ENCODE peak calls at places on chromosomes 5 and 9, in eight cellular contexts. One of them, this sample, is unnamed.

GRCh38 chr9:124761710-124762109 is 9.4 kb downstream of the NR6A1 start:
- DNase-seq in AG04450: no peak
- DNase-seq in left ventricle myocardium inferior: no peak
- DNase-seq in PC-9: no peak
- DNase-seq in ovary: no peak
- DNase-seq in GM12865: no peak
- DNase-seq in Peyer's patch: no peak
- DNase-seq in A549: no peak
- DNase-seq in this sample: no peak

GRCh38 chr9:124840300-124840833 is 12.9 kb upstream of the WDR38 start:
- DNase-seq in AG04450: no peak
- DNase-seq in left ventricle myocardium inferior: no peak
- DNase-seq in PC-9: no peak
- DNase-seq in ovary: no peak
- DNase-seq in GM12865: no peak
- DNase-seq in Peyer's patch: no peak
- DNase-seq in A549: no peak
- DNase-seq in this sample: no peak

GRCh38 chr9:105205787-105206511 is 38.5 kb upstream of the SLC44A1 start:
- DNase-seq in AG04450: peak; percentile 73
- DNase-seq in left ventricle myocardium inferior: peak; percentile 41
- DNase-seq in PC-9: no peak
- DNase-seq in ovary: peak; percentile 62
- DNase-seq in GM12865: no peak
- DNase-seq in Peyer's patch: peak; percentile 66
- DNase-seq in A549: no peak
- DNase-seq in this sample: no peak

GRCh38 chr5:135696317-135696716 is 117.5 kb upstream of the CXCL14 start:
- DNase-seq in AG04450: no peak
- DNase-seq in left ventricle myocardium inferior: no peak
- DNase-seq in PC-9: no peak
- DNase-seq in ovary: no peak
- DNase-seq in GM12865: no peak
- DNase-seq in Peyer's patch: no peak
- DNase-seq in A549: no peak
- DNase-seq in this sample: no peak

GRCh38 chr5:174614500-174615135 is 109.8 kb upstream of the MSX2 start:
- DNase-seq in AG04450: no peak
- DNase-seq in left ventricle myocardium inferior: no peak
- DNase-seq in PC-9: no peak
- DNase-seq in ovary: no peak
- DNase-seq in GM12865: no peak
- DNase-seq in Peyer's patch: no peak
- DNase-seq in A549: no peak
- DNase-seq in this sample: no peak

GRCh38 chr5:76083555-76084495 is 642 bp downstream of the SV2C start:
- DNase-seq in AG04450: no peak
- DNase-seq in left ventricle myocardium inferior: no peak
- DNase-seq in PC-9: no peak
- DNase-seq in ovary: no peak
- DNase-seq in GM12865: no peak
- DNase-seq in Peyer's patch: no peak
- DNase-seq in A549: no peak
- DNase-seq in this sample: no peak

GRCh38 chr5:74538206-74538661 is 102.3 kb downstream of the ENC1 start:
- DNase-seq in AG04450: peak; percentile 64
- DNase-seq in left ventricle myocardium inferior: peak; percentile 72
- DNase-seq in PC-9: peak; percentile 45
- DNase-seq in ovary: no peak
- DNase-seq in GM12865: no peak
- DNase-seq in Peyer's patch: peak; percentile 57
- DNase-seq in A549: no peak
- DNase-seq in this sample: peak; percentile 61

GRCh38 chr9:113742878-113743277 is 133.2 kb upstream of the ZNF618 start:
- DNase-seq in AG04450: no peak
- DNase-seq in left ventricle myocardium inferior: no peak
- DNase-seq in PC-9: no peak
- DNase-seq in ovary: no peak
- DNase-seq in GM12865: no peak
- DNase-seq in Peyer's patch: no peak
- DNase-seq in A549: no peak
- DNase-seq in this sample: no peak

GRCh38 chr5:31124906-31125305 is 68.6 kb upstream of the CDH6 start:
- DNase-seq in AG04450: no peak
- DNase-seq in left ventricle myocardium inferior: no peak
- DNase-seq in PC-9: no peak
- DNase-seq in ovary: no peak
- DNase-seq in GM12865: no peak
- DNase-seq in Peyer's patch: no peak
- DNase-seq in A549: no peak
- DNase-seq in this sample: no peak

GRCh38 chr9:76426807-76427419 is 32.1 kb upstream of the GCNT1 start:
- DNase-seq in AG04450: no peak
- DNase-seq in left ventricle myocardium inferior: no peak
- DNase-seq in PC-9: no peak
- DNase-seq in ovary: no peak
- DNase-seq in GM12865: no peak
- DNase-seq in Peyer's patch: no peak
- DNase-seq in A549: no peak
- DNase-seq in this sample: no peak

GRCh38 chr9:117757566-117757965 is 53.4 kb downstream of the TLR4 start:
- DNase-seq in AG04450: no peak
- DNase-seq in left ventricle myocardium inferior: no peak
- DNase-seq in PC-9: no peak
- DNase-seq in ovary: no peak
- DNase-seq in GM12865: no peak
- DNase-seq in Peyer's patch: no peak
- DNase-seq in A549: no peak
- DNase-seq in this sample: no peak

GRCh38 chr5:177369050-177369912 is 11.6 kb downstream of the RGS14 start:
- DNase-seq in AG04450: no peak
- DNase-seq in left ventricle myocardium inferior: no peak
- DNase-seq in PC-9: no peak
- DNase-seq in ovary: no peak
- DNase-seq in GM12865: peak; percentile 46
- DNase-seq in Peyer's patch: no peak
- DNase-seq in A549: peak; percentile 86
- DNase-seq in this sample: no peak

GRCh38 chr5:167585184-167585583 is 706.3 kb upstream of the WWC1 start:
- DNase-seq in AG04450: no peak
- DNase-seq in left ventricle myocardium inferior: no peak
- DNase-seq in PC-9: no peak
- DNase-seq in ovary: no peak
- DNase-seq in GM12865: no peak
- DNase-seq in Peyer's patch: no peak
- DNase-seq in A549: no peak
- DNase-seq in this sample: no peak

GRCh38 chr5:167580608-167581007 is 710.8 kb upstream of the WWC1 start:
- DNase-seq in AG04450: no peak
- DNase-seq in left ventricle myocardium inferior: no peak
- DNase-seq in PC-9: no peak
- DNase-seq in ovary: no peak
- DNase-seq in GM12865: no peak
- DNase-seq in Peyer's patch: no peak
- DNase-seq in A549: no peak
- DNase-seq in this sample: no peak

GRCh38 chr5:167579701-167580045 is 711.8 kb upstream of the WWC1 start:
- DNase-seq in AG04450: peak; percentile 2
- DNase-seq in left ventricle myocardium inferior: no peak
- DNase-seq in PC-9: no peak
- DNase-seq in ovary: no peak
- DNase-seq in GM12865: no peak
- DNase-seq in Peyer's patch: no peak
- DNase-seq in A549: no peak
- DNase-seq in this sample: no peak

GRCh38 chr5:167582916-167583315 is 708.5 kb upstream of the WWC1 start:
- DNase-seq in AG04450: no peak
- DNase-seq in left ventricle myocardium inferior: no peak
- DNase-seq in PC-9: no peak
- DNase-seq in ovary: no peak
- DNase-seq in GM12865: no peak
- DNase-seq in Peyer's patch: no peak
- DNase-seq in A549: no peak
- DNase-seq in this sample: no peak

GRCh38 chr5:167582263-167582662 is 709.2 kb upstream of the WWC1 start:
- DNase-seq in AG04450: no peak
- DNase-seq in left ventricle myocardium inferior: no peak
- DNase-seq in PC-9: no peak
- DNase-seq in ovary: no peak
- DNase-seq in GM12865: no peak
- DNase-seq in Peyer's patch: no peak
- DNase-seq in A549: peak; percentile 31
- DNase-seq in this sample: no peak
- TF ChIP-seq CTCF in AG04450: peak; percentile 21
- TF ChIP-seq CTCF in left ventricle myocardium inferior: peak; percentile 27
- TF ChIP-seq CTCF in PC-9: peak; percentile 54
- TF ChIP-seq CTCF in ovary: no peak
- TF ChIP-seq CTCF in GM12865: no peak
- TF ChIP-seq CTCF in Peyer's patch: no peak
- TF ChIP-seq CTCF in A549: peak; percentile 71
- TF ChIP-seq CTCF in this sample: no peak

DNA sequence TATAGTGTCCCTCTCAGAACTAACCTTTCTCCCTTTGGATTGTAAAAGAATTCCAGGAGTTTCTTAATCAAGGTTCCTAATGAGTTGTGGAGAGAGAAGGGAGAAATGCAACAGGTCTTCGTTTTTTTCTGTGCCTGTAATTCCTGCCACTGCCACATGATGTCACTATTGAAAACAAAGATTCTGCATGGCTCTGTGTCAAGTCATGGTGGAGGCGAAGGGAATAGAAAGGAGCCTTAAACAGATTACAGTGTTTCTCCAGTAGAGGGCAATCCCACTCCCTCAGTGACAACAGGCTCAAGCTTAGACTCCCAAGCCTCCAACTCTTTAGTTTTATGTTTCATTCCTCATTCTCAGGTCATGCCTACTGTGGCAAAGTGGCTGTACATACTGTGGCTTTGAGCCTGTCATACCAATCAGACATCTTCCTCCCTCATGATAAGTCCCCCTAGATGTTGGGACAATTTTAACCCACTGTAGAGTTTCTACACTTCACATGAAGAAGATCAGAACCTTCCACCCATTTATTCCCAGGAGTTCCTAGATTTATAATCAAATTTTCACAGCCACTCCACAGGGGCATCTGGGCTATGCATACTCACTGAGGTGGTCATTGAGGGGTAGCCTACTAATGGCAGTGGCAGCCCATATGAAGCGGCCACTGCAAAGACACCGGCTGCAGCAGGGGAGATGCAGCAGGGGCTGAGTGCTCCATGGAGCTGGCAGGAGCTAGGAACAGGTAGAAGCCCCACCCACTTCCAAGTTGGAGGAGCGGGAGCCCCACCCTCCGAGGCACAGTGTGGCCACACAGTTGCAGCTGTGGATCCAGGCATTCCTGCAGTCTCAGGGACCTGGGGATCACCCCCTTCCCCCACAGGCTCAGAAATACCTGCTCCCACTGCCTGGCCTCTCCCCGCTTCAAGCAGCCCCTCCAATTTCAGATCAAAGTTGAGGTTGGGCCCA is 97.4 kb upstream of the TRIM32 start:
- DNase-seq in AG04450: no peak
- DNase-seq in left ventricle myocardium inferior: no peak
- DNase-seq in PC-9: no peak
- DNase-seq in ovary: no peak
- DNase-seq in GM12865: peak; percentile 76
- DNase-seq in Peyer's patch: no peak
- DNase-seq in A549: peak; percentile 49
- DNase-seq in this sample: no peak
- TF ChIP-seq CTCF in AG04450: peak; percentile 50
- TF ChIP-seq CTCF in left ventricle myocardium inferior: peak; percentile 37
- TF ChIP-seq CTCF in PC-9: peak; percentile 63
- TF ChIP-seq CTCF in ovary: no peak
- TF ChIP-seq CTCF in GM12865: peak; percentile 51
- TF ChIP-seq CTCF in Peyer's patch: no peak
- TF ChIP-seq CTCF in A549: peak; percentile 62
- TF ChIP-seq CTCF in this sample: peak; percentile 61

GRCh38 chr9:83382421-83382820 is 155.8 kb downstream of the FRMD3 start:
- DNase-seq in AG04450: no peak
- DNase-seq in left ventricle myocardium inferior: no peak
- DNase-seq in PC-9: no peak
- DNase-seq in ovary: no peak
- DNase-seq in GM12865: no peak
- DNase-seq in Peyer's patch: no peak
- DNase-seq in A549: no peak
- DNase-seq in this sample: no peak
- TF ChIP-seq CTCF in AG04450: no peak
- TF ChIP-seq CTCF in left ventricle myocardium inferior: no peak
- TF ChIP-seq CTCF in PC-9: no peak
- TF ChIP-seq CTCF in ovary: no peak
- TF ChIP-seq CTCF in GM12865: no peak
- TF ChIP-seq CTCF in Peyer's patch: no peak
- TF ChIP-seq CTCF in A549: no peak
- TF ChIP-seq CTCF in this sample: no peak

GRCh38 chr9:133725886-133726285 is 12.3 kb downstream of the SARDH start:
- DNase-seq in AG04450: no peak
- DNase-seq in left ventricle myocardium inferior: no peak
- DNase-seq in PC-9: no peak
- DNase-seq in ovary: no peak
- DNase-seq in GM12865: no peak
- DNase-seq in Peyer's patch: no peak
- DNase-seq in A549: no peak
- DNase-seq in this sample: no peak

GRCh38 chr9:133727876-133728441 is 10.2 kb downstream of the SARDH start:
- DNase-seq in AG04450: no peak
- DNase-seq in left ventricle myocardium inferior: no peak
- DNase-seq in PC-9: no peak
- DNase-seq in ovary: no peak
- DNase-seq in GM12865: no peak
- DNase-seq in Peyer's patch: peak; percentile 42
- DNase-seq in A549: no peak
- DNase-seq in this sample: no peak

GRCh38 chr9:133726401-133727276 is 11.5 kb downstream of the SARDH start:
- DNase-seq in AG04450: no peak
- DNase-seq in left ventricle myocardium inferior: peak; percentile 55
- DNase-seq in PC-9: peak; percentile 78
- DNase-seq in ovary: no peak
- DNase-seq in GM12865: peak; percentile 39
- DNase-seq in Peyer's patch: peak; percentile 63
- DNase-seq in A549: peak; percentile 78
- DNase-seq in this sample: no peak

GRCh38 chr9:133728856-133729645 is 9.1 kb downstream of the SARDH start:
- DNase-seq in AG04450: no peak
- DNase-seq in left ventricle myocardium inferior: no peak
- DNase-seq in PC-9: no peak
- DNase-seq in ovary: no peak
- DNase-seq in GM12865: no peak
- DNase-seq in Peyer's patch: no peak
- DNase-seq in A549: no peak
- DNase-seq in this sample: no peak

DNA sequence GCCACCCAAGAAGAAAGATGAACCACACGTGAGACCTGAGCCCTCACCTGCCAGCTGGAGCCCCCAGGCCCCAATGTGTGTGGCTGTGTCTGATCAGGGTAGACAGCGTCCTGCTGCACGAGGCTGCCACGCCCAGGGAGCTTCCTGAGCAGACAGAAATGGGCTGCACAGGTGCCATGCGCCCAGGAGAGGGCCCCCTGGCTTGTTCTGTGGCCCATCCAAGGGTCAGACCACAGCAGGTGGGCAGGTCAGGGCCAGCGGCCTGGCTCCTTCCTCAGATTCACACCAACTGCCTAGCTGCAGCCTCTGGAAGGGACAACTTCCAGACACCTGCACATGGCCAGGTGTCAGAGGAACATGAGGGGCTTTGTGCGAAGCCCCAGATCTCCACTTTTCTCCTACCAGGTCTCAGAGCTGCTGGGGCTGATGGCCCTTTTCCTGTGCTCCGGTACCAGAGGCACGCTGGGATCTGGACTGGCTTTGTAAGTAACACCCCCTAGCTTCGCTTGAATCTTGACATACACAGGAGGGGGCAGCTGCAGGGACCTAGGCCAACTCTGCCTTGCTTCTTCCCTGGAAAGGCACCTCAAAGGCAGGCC is 10.8 kb downstream of the SARDH start:
- DNase-seq in AG04450: no peak
- DNase-seq in left ventricle myocardium inferior: no peak
- DNase-seq in PC-9: peak; percentile 34
- DNase-seq in ovary: no peak
- DNase-seq in GM12865: no peak
- DNase-seq in Peyer's patch: peak; percentile 59
- DNase-seq in A549: no peak
- DNase-seq in this sample: no peak
- TF ChIP-seq CTCF in AG04450: no peak
- TF ChIP-seq CTCF in left ventricle myocardium inferior: no peak
- TF ChIP-seq CTCF in PC-9: peak; percentile 16
- TF ChIP-seq CTCF in ovary: no peak
- TF ChIP-seq CTCF in GM12865: peak; percentile 7
- TF ChIP-seq CTCF in Peyer's patch: no peak
- TF ChIP-seq CTCF in A549: no peak
- TF ChIP-seq CTCF in this sample: no peak

This sample was measured in CD14-positive monocyte.